ENCODE peak calls at places on chromosomes 2 and 18, in eight cellular contexts. M is endothelial cell of umbilical vein, S is GM12878, A is transverse colon, H is Panc1, O is stomach, Y is SK-N-SH, D is HL-60. T is an unnamed sample.

GRCh38 chr2:65458999-65459398 is 26.6 kb upstream of the SPRED2 start:
- DNase-seq in D (no peak), A (no peak), Y (no peak), H (no peak), O (no peak), M (no peak), S (no peak), T (no peak)

GRCh38 chr2:157244691-157245090 is 12.8 kb upstream of the GALNT5 start:
- DNase-seq in Y (no peak), A (no peak), D (no peak), O (no peak), S (no peak), H (no peak), M (no peak), T (no peak)

GRCh38 chr2:31353121-31353520 is 61.4 kb downstream of the XDH start:
- DNase-seq in O (no peak), D (no peak), S (no peak), M (no peak), Y (no peak), A (no peak), H (no peak), T (no peak)

GRCh38 chr18:58515175-58515574 is 113.7 kb downstream of the ALPK2 start:
- DNase-seq in A (no peak), M (no peak), O (no peak), Y (no peak), S (no peak), D (no peak), H (no peak), T (no peak)

GRCh38 chr2:106177581-106177980 is 16.5 kb downstream of the UXS1 start:
- DNase-seq in A (no peak), D (no peak), O (no peak), M (no peak), H (no peak), S (no peak), Y (no peak), T (no peak)

GRCh38 chr2:100422320-100422719 is 4.9 kb upstream of the CHST10 start:
- DNase-seq in D (no peak), H (no peak), M (peak; percentile 35), S (no peak), Y (peak; percentile 75), O (no peak), A (no peak), T (no peak)

GRCh38 chr2:58266211-58266610 is 25.1 kb upstream of the FANCL start:
- DNase-seq in D (no peak), O (no peak), S (no peak), A (no peak), Y (no peak), H (no peak), M (no peak), T (no peak)

GRCh38 chr2:12685145-12685544 is 31.6 kb upstream of the TRIB2 start:
- DNase-seq in O (no peak), A (no peak), H (no peak), Y (no peak), D (no peak), M (no peak), S (no peak), T (no peak)

GRCh38 chr18:2173464-2173863 is 397.8 kb downstream of the METTL4 start:
- DNase-seq in A (no peak), O (peak; percentile 41), D (peak; percentile 22), H (no peak), M (peak; percentile 33), S (no peak), Y (no peak), T (no peak)

GRCh38 chr18:11752116-11752911 is 63.2 kb downstream of the GNAL start:
- DNase-seq in O (no peak), A (no peak), D (no peak), Y (peak; percentile 32), M (no peak), S (no peak), H (no peak), T (no peak)

GRCh38 chr2:85547089-85547858 is 8.3 kb downstream of the MAT2A start:
- DNase-seq in M (no peak), H (no peak), D (no peak), Y (no peak), S (no peak), A (no peak), O (no peak), T (no peak)

GRCh38 chr2:113156278-113157107 is 17.3 kb upstream of the PSD4 start:
- DNase-seq in Y (no peak), S (no peak), A (no peak), H (no peak), M (no peak), D (no peak), O (no peak), T (no peak)

GRCh38 chr2:216001201-216001600 is 12.2 kb downstream of the MREG start:
- DNase-seq in M (no peak), S (no peak), A (no peak), D (no peak), Y (no peak), H (no peak), O (no peak), T (no peak)

GRCh38 chr2:152406119-152406835 is 71.3 kb downstream of the FMNL2 start:
- DNase-seq in D (no peak), A (no peak), H (no peak), Y (no peak), O (no peak), S (no peak), M (peak; percentile 44), T (no peak)

GRCh38 chr2:166831930-166832329 is 56.4 kb upstream of the XIRP2 start:
- DNase-seq in A (no peak), D (no peak), S (no peak), Y (no peak), H (no peak), M (no peak), O (no peak), T (no peak)

GRCh38 chr2:80461505-80462197 is 157.1 kb upstream of the LRRTM1 start:
- DNase-seq in D (no peak), M (no peak), S (no peak), O (no peak), A (no peak), Y (no peak), H (no peak), T (no peak)

GRCh38 chr2:100619951-100620350 is 57.2 kb downstream of the PDCL3 start:
- DNase-seq in S (no peak), D (no peak), H (no peak), M (no peak), Y (no peak), A (no peak), O (no peak), T (no peak)

GRCh38 chr2:239958366-239958765 is 66.8 kb downstream of the NDUFA10 start:
- DNase-seq in Y (no peak), D (no peak), M (no peak), S (no peak), O (no peak), H (no peak), A (no peak), T (no peak)

GRCh38 chr2:198441246-198441645 is 636.9 kb downstream of the PLCL1 start:
- DNase-seq in A (no peak), Y (no peak), S (no peak), O (no peak), H (no peak), M (no peak), D (no peak), T (no peak)

GRCh38 chr2:230951396-230951795 is 26.4 kb upstream of the GPR55 start:
- DNase-seq in S (no peak), D (no peak), H (no peak), O (peak; percentile 0), Y (no peak), A (no peak), M (no peak), T (no peak)
- TF ChIP-seq POLR2AphosphoS5 in S (no peak), D (no peak), H (no peak), O (no peak), Y (no peak), A (no peak), M (no peak), T (no peak)

DNA sequence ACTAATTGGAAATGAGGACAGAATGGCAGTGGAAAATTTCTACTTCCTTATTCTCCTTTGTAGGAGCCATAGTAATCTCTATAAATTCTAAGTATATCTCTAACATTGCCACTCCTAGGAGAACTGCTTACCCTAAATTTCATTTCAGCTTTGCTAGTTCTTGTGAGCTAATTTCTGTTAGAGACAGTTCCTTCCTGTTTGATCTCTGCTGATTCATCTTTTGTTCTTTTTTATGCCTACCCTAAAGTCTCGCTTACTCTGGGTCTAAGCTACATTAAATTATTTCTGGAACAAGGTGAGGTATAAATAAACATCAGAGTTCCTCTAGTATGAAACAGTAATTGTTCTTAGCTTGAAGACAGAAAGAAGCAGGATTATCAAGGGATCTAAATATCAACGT is 25.7 kb downstream of the ABHD3 start:
- DNase-seq in M (peak; percentile 40), Y (no peak), S (no peak), H (no peak), D (no peak), A (no peak), O (no peak), T (no peak)
- TF ChIP-seq POLR2AphosphoS5 in M (no peak), Y (no peak), S (no peak), H (no peak), D (no peak), A (no peak), O (no peak), T (no peak)

GRCh38 chr2:24969784-24970183 is 2.0 kb downstream of the DNAJC27 start:
- DNase-seq in A (no peak), S (no peak), D (no peak), H (no peak), Y (no peak), M (no peak), O (no peak), T (no peak)

GRCh38 chr2:24971300-24971549 is 530 bp downstream of the DNAJC27 start:
- DNase-seq in A (no peak), S (no peak), D (no peak), H (no peak), M (no peak), O (peak; percentile 29), Y (no peak), T (no peak)

GRCh38 chr2:24972315-24972958 is 682 bp upstream of the DNAJC27 start:
- DNase-seq in Y (peak; percentile 50), O (no peak), M (peak; percentile 74), D (peak; percentile 14), S (peak; percentile 25), A (peak; percentile 42), H (no peak), T (no peak)

GRCh38 chr2:24971550-24972314 is at the start of gene DNAJC27:
- DNase-seq in D (peak; percentile 95), M (peak; percentile 99), A (peak; percentile 98), Y (peak; percentile 99), H (peak; percentile 88), S (peak; percentile 93), O (peak; percentile 98), T (peak; percentile 97)

GRCh38 chr2:24970483-24971299 is 1.1 kb downstream of the DNAJC27 start:
- DNase-seq in O (no peak), M (peak; percentile 57), D (peak; percentile 12), A (no peak), S (no peak), H (no peak), Y (no peak), T (peak; percentile 22)
- TF ChIP-seq POLR2AphosphoS5 in O (no peak), M (no peak), D (no peak), A (no peak), S (no peak), H (no peak), Y (no peak), T (no peak)

GRCh38 chr2:200306719-200306968 is 151 bp downstream of the SPATS2L start:
- DNase-seq in H (no peak), M (no peak), Y (no peak), S (no peak), A (no peak), D (no peak), O (no peak), T (no peak)
- TF ChIP-seq POLR2AphosphoS5 in H (no peak), M (no peak), Y (no peak), S (no peak), A (no peak), D (no peak), O (no peak), T (no peak)

T was measured in upper lobe of left lung.